ENCODE peak calls at places on chromosomes 4 and X, in eight cellular contexts. One of them, this sample, is unnamed.

GRCh38 chr4:77127837-77128621 is 29.0 kb upstream of the CCNG2 start:
- DNase-seq in HFFc6: no peak
- DNase-seq in brain microvascular endothelial cell: no peak
- DNase-seq in T-cell: no peak
- DNase-seq in uterus: no peak
- DNase-seq in D341Med: no peak
- DNase-seq in stimulated activated CD8-positive, alpha-beta memory T cell treated with anti-CD3 and anti-CD28 coated beads, Interleukin-15, amount 100 ng/mL, for 4 hours: no peak
- DNase-seq in NCI-H460: no peak
- DNase-seq in this sample: peak; percentile 12

GRCh38 chr4:73451978-73452747 is 16.1 kb downstream of the AFP start:
- DNase-seq in uterus: no peak
- DNase-seq in HFFc6: no peak
- DNase-seq in brain microvascular endothelial cell: no peak
- DNase-seq in NCI-H460: no peak
- DNase-seq in T-cell: no peak
- DNase-seq in stimulated activated CD8-positive, alpha-beta memory T cell treated with anti-CD3 and anti-CD28 coated beads, Interleukin-15, amount 100 ng/mL, for 4 hours: no peak
- DNase-seq in D341Med: no peak
- DNase-seq in this sample: peak; percentile 48

GRCh38 chr4:12689457-12689856 is 794.7 kb downstream of the RAB28 start:
- DNase-seq in brain microvascular endothelial cell: no peak
- DNase-seq in T-cell: no peak
- DNase-seq in D341Med: no peak
- DNase-seq in HFFc6: no peak
- DNase-seq in NCI-H460: no peak
- DNase-seq in stimulated activated CD8-positive, alpha-beta memory T cell treated with anti-CD3 and anti-CD28 coated beads, Interleukin-15, amount 100 ng/mL, for 4 hours: no peak
- DNase-seq in uterus: no peak
- DNase-seq in this sample: no peak

GRCh38 chr4:38075370-38076152 is 115.4 kb downstream of the PTTG2 start:
- DNase-seq in T-cell: no peak
- DNase-seq in NCI-H460: peak; percentile 7
- DNase-seq in D341Med: no peak
- DNase-seq in brain microvascular endothelial cell: peak; percentile 26
- DNase-seq in stimulated activated CD8-positive, alpha-beta memory T cell treated with anti-CD3 and anti-CD28 coated beads, Interleukin-15, amount 100 ng/mL, for 4 hours: no peak
- DNase-seq in HFFc6: peak; percentile 67
- DNase-seq in uterus: no peak
- DNase-seq in this sample: no peak

GRCh38 chr4:763191-763810 is 57.7 kb downstream of the PCGF3 start:
- DNase-seq in stimulated activated CD8-positive, alpha-beta memory T cell treated with anti-CD3 and anti-CD28 coated beads, Interleukin-15, amount 100 ng/mL, for 4 hours: no peak
- DNase-seq in NCI-H460: no peak
- DNase-seq in HFFc6: no peak
- DNase-seq in brain microvascular endothelial cell: no peak
- DNase-seq in T-cell: no peak
- DNase-seq in uterus: no peak
- DNase-seq in D341Med: peak; percentile 36
- DNase-seq in this sample: no peak

GRCh38 chr4:98851806-98852205 is 77.1 kb downstream of the EIF4E start:
- DNase-seq in HFFc6: peak; percentile 38
- DNase-seq in D341Med: no peak
- DNase-seq in brain microvascular endothelial cell: peak; percentile 29
- DNase-seq in NCI-H460: peak; percentile 1
- DNase-seq in uterus: no peak
- DNase-seq in stimulated activated CD8-positive, alpha-beta memory T cell treated with anti-CD3 and anti-CD28 coated beads, Interleukin-15, amount 100 ng/mL, for 4 hours: no peak
- DNase-seq in T-cell: no peak
- DNase-seq in this sample: no peak

GRCh38 chrX:103464774-103465117 is 54.5 kb downstream of the RAB40A start:
- DNase-seq in stimulated activated CD8-positive, alpha-beta memory T cell treated with anti-CD3 and anti-CD28 coated beads, Interleukin-15, amount 100 ng/mL, for 4 hours: peak; percentile 42
- DNase-seq in HFFc6: peak; percentile 60
- DNase-seq in D341Med: peak; percentile 60
- DNase-seq in NCI-H460: peak; percentile 72
- DNase-seq in brain microvascular endothelial cell: peak; percentile 78
- DNase-seq in T-cell: peak; percentile 63
- DNase-seq in uterus: peak; percentile 69
- DNase-seq in this sample: peak; percentile 69

GRCh38 chr4:152860057-152860456 is 76.1 kb upstream of the FHDC1 start:
- DNase-seq in brain microvascular endothelial cell: no peak
- DNase-seq in D341Med: no peak
- DNase-seq in uterus: no peak
- DNase-seq in NCI-H460: peak; percentile 6
- DNase-seq in HFFc6: no peak
- DNase-seq in T-cell: no peak
- DNase-seq in stimulated activated CD8-positive, alpha-beta memory T cell treated with anti-CD3 and anti-CD28 coated beads, Interleukin-15, amount 100 ng/mL, for 4 hours: no peak
- DNase-seq in this sample: no peak

GRCh38 chr4:87066403-87067119 is 131.8 kb downstream of the AFF1 start:
- DNase-seq in NCI-H460: no peak
- DNase-seq in uterus: no peak
- DNase-seq in stimulated activated CD8-positive, alpha-beta memory T cell treated with anti-CD3 and anti-CD28 coated beads, Interleukin-15, amount 100 ng/mL, for 4 hours: no peak
- DNase-seq in T-cell: no peak
- DNase-seq in brain microvascular endothelial cell: no peak
- DNase-seq in HFFc6: no peak
- DNase-seq in D341Med: no peak
- DNase-seq in this sample: no peak

GRCh38 chrX:17435476-17435875 is 60.5 kb downstream of the NHS start:
- DNase-seq in NCI-H460: no peak
- DNase-seq in stimulated activated CD8-positive, alpha-beta memory T cell treated with anti-CD3 and anti-CD28 coated beads, Interleukin-15, amount 100 ng/mL, for 4 hours: no peak
- DNase-seq in HFFc6: no peak
- DNase-seq in uterus: no peak
- DNase-seq in brain microvascular endothelial cell: no peak
- DNase-seq in D341Med: no peak
- DNase-seq in T-cell: no peak
- DNase-seq in this sample: no peak

GRCh38 chr4:146367347-146367746 is 153.0 kb downstream of the REELD1 start:
- DNase-seq in stimulated activated CD8-positive, alpha-beta memory T cell treated with anti-CD3 and anti-CD28 coated beads, Interleukin-15, amount 100 ng/mL, for 4 hours: no peak
- DNase-seq in D341Med: no peak
- DNase-seq in uterus: no peak
- DNase-seq in brain microvascular endothelial cell: no peak
- DNase-seq in NCI-H460: no peak
- DNase-seq in T-cell: no peak
- DNase-seq in HFFc6: no peak
- DNase-seq in this sample: no peak

GRCh38 chr4:135007400-135007799 is 805.8 kb upstream of the PABPC4L start:
- DNase-seq in D341Med: no peak
- DNase-seq in stimulated activated CD8-positive, alpha-beta memory T cell treated with anti-CD3 and anti-CD28 coated beads, Interleukin-15, amount 100 ng/mL, for 4 hours: no peak
- DNase-seq in T-cell: no peak
- DNase-seq in NCI-H460: no peak
- DNase-seq in uterus: no peak
- DNase-seq in HFFc6: no peak
- DNase-seq in brain microvascular endothelial cell: no peak
- DNase-seq in this sample: no peak

GRCh38 chr4:141192564-141192963 is 28.1 kb upstream of the ZNF330 start:
- DNase-seq in D341Med: no peak
- DNase-seq in uterus: no peak
- DNase-seq in T-cell: no peak
- DNase-seq in HFFc6: no peak
- DNase-seq in brain microvascular endothelial cell: no peak
- DNase-seq in NCI-H460: no peak
- DNase-seq in stimulated activated CD8-positive, alpha-beta memory T cell treated with anti-CD3 and anti-CD28 coated beads, Interleukin-15, amount 100 ng/mL, for 4 hours: no peak
- DNase-seq in this sample: no peak

GRCh38 chrX:18885317-18886004 is 98.5 kb downstream of the PHKA2 start:
- DNase-seq in T-cell: no peak
- DNase-seq in uterus: peak; percentile 41
- DNase-seq in NCI-H460: no peak
- DNase-seq in HFFc6: no peak
- DNase-seq in brain microvascular endothelial cell: no peak
- DNase-seq in stimulated activated CD8-positive, alpha-beta memory T cell treated with anti-CD3 and anti-CD28 coated beads, Interleukin-15, amount 100 ng/mL, for 4 hours: no peak
- DNase-seq in D341Med: no peak
- DNase-seq in this sample: no peak